ENCODE peak calls at places on chromosomes 2 and 18, in seven cellular contexts. X is AG04450; U is esophagus squamous epithelium; Y is CD8-positive, alpha-beta T cell; A is mammary epithelial cell; N is K562; E is fibroblast of lung. I is an unnamed sample.

GRCh38 chr2:68438455-68439303 is 28.4 kb downstream of the FBXO48 start:
- DNase-seq in X (no peak), U (no peak), Y (no peak), A (no peak), N (no peak), E (no peak), I (no peak)

GRCh38 chr2:216017365-216017764 is 4.0 kb upstream of the MREG start:
- DNase-seq in X (no peak), U (no peak), Y (peak; percentile 25), A (peak; percentile 74), N (no peak), E (no peak), I (no peak)

GRCh38 chr2:6957910-6958615 is 40.9 kb downstream of the RNF144A start:
- DNase-seq in X (no peak), U (no peak), Y (no peak), A (no peak), N (no peak), E (no peak), I (no peak)

GRCh38 chr2:226190479-226191252 is 609.0 kb downstream of the IRS1 start:
- DNase-seq in X (no peak), U (no peak), Y (no peak), A (no peak), N (no peak), E (no peak), I (no peak)

GRCh38 chr2:187593697-187594096 is 39.5 kb upstream of the TFPI start:
- DNase-seq in X (no peak), U (no peak), Y (no peak), A (peak; percentile 4), N (no peak), E (no peak), I (no peak)

GRCh38 chr2:191968151-191968550 is 121.3 kb upstream of the CAVIN2 start:
- DNase-seq in X (no peak), U (no peak), Y (no peak), A (no peak), N (no peak), E (no peak), I (no peak)

GRCh38 chr2:85278361-85278760 is 49.4 kb downstream of the TGOLN2 start:
- DNase-seq in X (peak; percentile 55), U (no peak), Y (no peak), A (peak; percentile 79), N (no peak), E (peak; percentile 52), I (no peak)

GRCh38 chr2:65292095-65292378 is 64.4 kb downstream of the ACTR2 start:
- DNase-seq in X (no peak), U (no peak), Y (no peak), A (no peak), N (no peak), E (no peak), I (no peak)

GRCh38 chr18:24987271-24987932 is 364.6 kb downstream of the ZNF521 start:
- DNase-seq in X (no peak), U (no peak), Y (no peak), A (peak; percentile 14), N (no peak), E (peak; percentile 34), I (peak; percentile 44)

GRCh38 chr2:86239745-86240144 is 40.5 kb downstream of the MRPL35 start:
- DNase-seq in X (no peak), U (no peak), Y (no peak), A (no peak), N (no peak), E (no peak), I (no peak)

GRCh38 chr2:199943373-199943772 is 11.9 kb downstream of the TYW5 start:
- DNase-seq in X (no peak), U (no peak), Y (no peak), A (no peak), N (no peak), E (no peak), I (no peak)

GRCh38 chr2:181234429-181235410 is 222.5 kb upstream of the ITGA4 start:
- DNase-seq in X (no peak), U (no peak), Y (no peak), A (no peak), N (no peak), E (no peak), I (no peak)

GRCh38 chr18:30727849-30728248 is 314.7 kb downstream of the DSC3 start:
- DNase-seq in X (no peak), U (no peak), Y (no peak), A (no peak), N (no peak), E (no peak), I (no peak)

GRCh38 chr2:109290887-109291675 is 162.1 kb downstream of the SH3RF3 start:
- DNase-seq in X (peak; percentile 24), U (no peak), Y (no peak), A (no peak), N (no peak), E (peak; percentile 66), I (no peak)

GRCh38 chr2:35530615-35531135 is 824.9 kb upstream of the CRIM1 start:
- DNase-seq in X (no peak), U (no peak), Y (no peak), A (peak; percentile 30), N (no peak), E (no peak), I (no peak)

GRCh38 chr2:52810460-52810859 is 957.1 kb upstream of the CHAC2 start:
- DNase-seq in X (no peak), U (no peak), Y (no peak), A (peak; percentile 42), N (no peak), E (peak; percentile 63), I (no peak)

GRCh38 chr2:28393115-28393836 is 618 bp downstream of the FOSL2 start:
- DNase-seq in X (no peak), U (no peak), Y (peak; percentile 51), A (peak; percentile 69), N (peak; percentile 72), E (peak; percentile 68), I (peak; percentile 26)

GRCh38 chr18:6389005-6389404 is 25.7 kb downstream of the L3MBTL4 start:
- DNase-seq in X (no peak), U (no peak), Y (no peak), A (no peak), N (no peak), E (no peak), I (no peak)

GRCh38 chr18:46097378-46097852 is 681 bp downstream of the ATP5F1A start:
- DNase-seq in X (no peak), U (no peak), Y (peak; percentile 22), A (no peak), N (peak; percentile 49), E (peak; percentile 17), I (no peak)

GRCh38 chr2:223612501-223612900 is 10.3 kb upstream of the SCG2 start:
- DNase-seq in X (no peak), U (no peak), Y (no peak), A (no peak), N (no peak), E (no peak), I (no peak)
- H3K27me3 ChIP-seq in X (no peaks in the 10 kb centered on the region), U (no peaks in the 10 kb centered on the region), Y (peaks cover 2% of the 10 kb centered on the region), A (no peaks in the 10 kb centered on the region), N (no peaks in the 10 kb centered on the region), E (no peaks in the 10 kb centered on the region), I (no peaks in the 10 kb centered on the region)

GRCh38 chr18:79245517-79246001 is 150.2 kb upstream of the NFATC1 start:
- DNase-seq in X (no peak), U (peak; percentile 8), Y (peak; percentile 56), A (no peak), N (no peak), E (no peak), I (no peak)
- H3K9me3 ChIP-seq in X (no peaks in the 10 kb centered on the region), U (no peaks in the 10 kb centered on the region), Y (no peaks in the 10 kb centered on the region), A (no peaks in the 10 kb centered on the region), N (no peaks in the 10 kb centered on the region), E (no peaks in the 10 kb centered on the region), I (no peaks in the 10 kb centered on the region)

DNA sequence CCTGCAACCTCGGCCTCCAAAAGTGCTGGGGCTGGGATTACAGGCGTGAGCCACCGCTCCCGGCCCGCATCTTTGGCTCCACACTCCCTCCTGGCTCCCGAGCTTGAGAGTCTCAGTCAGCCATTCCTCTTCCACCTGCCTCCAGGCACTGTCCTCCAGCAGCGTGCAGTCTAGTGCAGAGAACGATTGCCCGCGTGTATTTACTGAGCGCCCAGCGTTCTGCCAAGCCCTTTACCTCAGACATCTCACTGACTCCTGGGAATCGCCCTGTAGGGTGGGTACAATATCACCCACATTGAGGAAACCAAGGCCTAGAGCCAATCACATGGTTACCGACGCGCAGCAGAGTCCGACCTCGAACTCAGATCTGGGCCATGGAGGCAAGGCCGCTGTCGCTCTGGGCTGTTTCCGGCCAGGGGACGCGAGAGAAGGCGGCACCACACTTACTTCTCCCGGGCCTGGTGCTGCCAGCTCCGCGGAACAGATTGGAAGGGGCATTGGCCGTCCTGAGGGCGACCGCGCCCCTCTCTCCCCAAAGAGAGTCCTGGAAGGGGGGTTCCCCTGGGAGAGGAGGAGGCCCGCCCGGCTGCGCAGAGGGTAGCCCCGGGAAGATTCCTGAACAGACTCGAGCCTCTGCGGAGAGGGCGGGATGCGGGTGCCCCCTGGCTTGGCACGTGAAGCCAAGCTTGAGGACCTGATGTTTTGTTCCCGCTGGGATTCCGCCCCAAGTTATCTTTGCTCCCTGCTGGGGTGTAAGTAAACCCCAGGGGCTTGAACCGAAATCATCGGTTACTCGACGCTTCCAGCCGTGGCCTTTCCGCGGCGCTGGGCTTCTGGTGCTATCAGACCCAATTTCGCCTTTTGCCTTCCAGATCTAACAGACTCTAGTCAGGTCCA is 5.2 kb upstream of the DLX2 start:
- DNase-seq in X (no peak), U (no peak), Y (no peak), A (no peak), N (no peak), E (no peak), I (no peak)
- H3K27me3 ChIP-seq in X (no peaks in the 10 kb centered on the region), U (peaks cover 56% of the 10 kb centered on the region), Y (peaks cover 52% of the 10 kb centered on the region), A (no peaks in the 10 kb centered on the region), N (no peaks in the 10 kb centered on the region), E (peaks cover 5% of the 10 kb centered on the region), I (no peaks in the 10 kb centered on the region)

DNA sequence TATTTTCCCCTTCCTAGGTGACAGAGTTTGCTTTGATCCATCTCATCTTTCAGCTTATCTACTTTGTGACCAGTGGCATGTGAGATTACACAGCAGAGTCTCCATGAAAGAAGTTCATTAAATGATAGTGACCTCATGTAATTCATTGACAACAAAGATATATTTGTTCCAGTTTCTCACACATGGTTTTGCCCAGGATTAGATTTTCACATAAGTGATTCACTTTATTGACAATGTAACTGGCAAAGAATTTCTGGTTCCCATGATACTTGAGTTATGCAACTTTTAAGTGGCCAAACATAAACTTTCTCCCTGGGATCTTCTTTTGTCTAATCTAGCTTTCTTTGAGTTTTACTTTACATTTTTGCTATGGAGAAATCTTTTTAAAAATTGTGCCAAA is 50.0 kb downstream of the MC4R start:
- DNase-seq in X (no peak), U (no peak), Y (no peak), A (peak; percentile 1), N (no peak), E (no peak), I (no peak)
- H3K9me3 ChIP-seq in X (no peaks in the 10 kb centered on the region), U (no peaks in the 10 kb centered on the region), Y (no peaks in the 10 kb centered on the region), A (no peaks in the 10 kb centered on the region), N (no peaks in the 10 kb centered on the region), E (no peaks in the 10 kb centered on the region), I (peaks cover 6% of the 10 kb centered on the region)

GRCh38 chr2:156132941-156133340 is 199.6 kb downstream of the NR4A2 start:
- DNase-seq in X (no peak), U (no peak), Y (no peak), A (no peak), N (no peak), E (no peak), I (no peak)
- H3K27me3 ChIP-seq in X (no peaks in the 10 kb centered on the region), U (no peaks in the 10 kb centered on the region), Y (no peaks in the 10 kb centered on the region), A (peaks cover 3% of the 10 kb centered on the region), N (no peaks in the 10 kb centered on the region), E (no peaks in the 10 kb centered on the region), I (no peaks in the 10 kb centered on the region)

GRCh38 chr18:29418136-29418535 is 1241.2 kb upstream of the CDH2 start:
- DNase-seq in X (peak; percentile 10), U (no peak), Y (no peak), A (peak; percentile 83), N (no peak), E (peak; percentile 39), I (no peak)
- H3K9me3 ChIP-seq in X (no peaks in the 10 kb centered on the region), U (no peaks in the 10 kb centered on the region), Y (no peaks in the 10 kb centered on the region), A (no peaks in the 10 kb centered on the region), N (no peaks in the 10 kb centered on the region), E (no peaks in the 10 kb centered on the region), I (no peaks in the 10 kb centered on the region)